ENCODE peak calls at places on chromosome 19, in seven cellular contexts. One of them, this sample, is unnamed.

GRCh38 chr19:13902993-13903555 is 2.8 kb downstream of the BRME1 start:
- DNase-seq in islet precursor cell: no peak
- DNase-seq in heart right ventricle: no peak
- DNase-seq in activated CD4-positive, alpha-beta T cell treated with anti-CD3 and anti-CD28 coated beads for 48 hours: peak; percentile 41
- DNase-seq in A549: no peak
- DNase-seq in BJ: no peak
- DNase-seq in NCI-H1048: no peak
- DNase-seq in this sample: peak; percentile 47

GRCh38 chr19:39473443-39473960 is 7.1 kb upstream of the TIMM50 start:
- DNase-seq in activated CD4-positive, alpha-beta T cell treated with anti-CD3 and anti-CD28 coated beads for 48 hours: no peak
- DNase-seq in heart right ventricle: no peak
- DNase-seq in BJ: no peak
- DNase-seq in islet precursor cell: no peak
- DNase-seq in NCI-H1048: no peak
- DNase-seq in A549: no peak
- DNase-seq in this sample: no peak

GRCh38 chr19:10995926-10996600 is 35.2 kb downstream of the SMARCA4 start:
- DNase-seq in activated CD4-positive, alpha-beta T cell treated with anti-CD3 and anti-CD28 coated beads for 48 hours: no peak
- DNase-seq in BJ: no peak
- DNase-seq in A549: no peak
- DNase-seq in NCI-H1048: no peak
- DNase-seq in islet precursor cell: no peak
- DNase-seq in heart right ventricle: no peak
- DNase-seq in this sample: no peak

GRCh38 chr19:17794412-17794730 is 567 bp upstream of the B3GNT3 start:
- DNase-seq in NCI-H1048: no peak
- DNase-seq in islet precursor cell: no peak
- DNase-seq in BJ: no peak
- DNase-seq in activated CD4-positive, alpha-beta T cell treated with anti-CD3 and anti-CD28 coated beads for 48 hours: no peak
- DNase-seq in A549: no peak
- DNase-seq in heart right ventricle: no peak
- DNase-seq in this sample: no peak

GRCh38 chr19:22622901-22623840 is 11.0 kb upstream of the ZNF492 start:
- DNase-seq in activated CD4-positive, alpha-beta T cell treated with anti-CD3 and anti-CD28 coated beads for 48 hours: peak; percentile 9
- DNase-seq in BJ: no peak
- DNase-seq in NCI-H1048: no peak
- DNase-seq in A549: no peak
- DNase-seq in heart right ventricle: peak; percentile 62
- DNase-seq in islet precursor cell: no peak
- DNase-seq in this sample: no peak

GRCh38 chr19:38142176-38143035 is 81.6 kb downstream of the DPF1 start:
- DNase-seq in activated CD4-positive, alpha-beta T cell treated with anti-CD3 and anti-CD28 coated beads for 48 hours: peak; percentile 72
- DNase-seq in heart right ventricle: peak; percentile 64
- DNase-seq in NCI-H1048: no peak
- DNase-seq in BJ: no peak
- DNase-seq in A549: peak; percentile 98
- DNase-seq in islet precursor cell: peak; percentile 82
- DNase-seq in this sample: peak; percentile 86

GRCh38 chr19:48351341-48351752 is 12.4 kb downstream of the TMEM143 start:
- DNase-seq in NCI-H1048: peak; percentile 44
- DNase-seq in BJ: no peak
- DNase-seq in heart right ventricle: peak; percentile 78
- DNase-seq in activated CD4-positive, alpha-beta T cell treated with anti-CD3 and anti-CD28 coated beads for 48 hours: peak; percentile 92
- DNase-seq in islet precursor cell: peak; percentile 89
- DNase-seq in A549: peak; percentile 89
- DNase-seq in this sample: peak; percentile 80

GRCh38 chr19:19542507-19542906 is 4.4 kb downstream of the CILP2 start:
- DNase-seq in islet precursor cell: no peak
- DNase-seq in NCI-H1048: no peak
- DNase-seq in heart right ventricle: no peak
- DNase-seq in BJ: no peak
- DNase-seq in A549: no peak
- DNase-seq in activated CD4-positive, alpha-beta T cell treated with anti-CD3 and anti-CD28 coated beads for 48 hours: no peak
- DNase-seq in this sample: no peak

GRCh38 chr19:1566392-1567115 is 1.6 kb downstream of the MEX3D start:
- DNase-seq in BJ: peak; percentile 19
- DNase-seq in A549: peak; percentile 50
- DNase-seq in activated CD4-positive, alpha-beta T cell treated with anti-CD3 and anti-CD28 coated beads for 48 hours: no peak
- DNase-seq in islet precursor cell: peak; percentile 89
- DNase-seq in NCI-H1048: peak; percentile 47
- DNase-seq in heart right ventricle: peak; percentile 54
- DNase-seq in this sample: peak; percentile 88

GRCh38 chr19:18304496-18305312 is 18.2 kb downstream of the LSM4 start:
- DNase-seq in islet precursor cell: peak; percentile 94
- DNase-seq in A549: no peak
- DNase-seq in BJ: no peak
- DNase-seq in NCI-H1048: no peak
- DNase-seq in activated CD4-positive, alpha-beta T cell treated with anti-CD3 and anti-CD28 coated beads for 48 hours: peak; percentile 90
- DNase-seq in heart right ventricle: peak; percentile 89
- DNase-seq in this sample: peak; percentile 86

GRCh38 chr19:49398001-49398615 is 10.1 kb downstream of the KASH5 start:
- DNase-seq in A549: no peak
- DNase-seq in islet precursor cell: no peak
- DNase-seq in NCI-H1048: no peak
- DNase-seq in BJ: no peak
- DNase-seq in heart right ventricle: no peak
- DNase-seq in activated CD4-positive, alpha-beta T cell treated with anti-CD3 and anti-CD28 coated beads for 48 hours: no peak
- DNase-seq in this sample: no peak

GRCh38 chr19:2083174-2083854 is 12.8 kb downstream of the MOB3A start:
- DNase-seq in NCI-H1048: no peak
- DNase-seq in BJ: no peak
- DNase-seq in islet precursor cell: no peak
- DNase-seq in heart right ventricle: no peak
- DNase-seq in activated CD4-positive, alpha-beta T cell treated with anti-CD3 and anti-CD28 coated beads for 48 hours: peak; percentile 74
- DNase-seq in A549: no peak
- DNase-seq in this sample: no peak

GRCh38 chr19:43525836-43526771 is 897 bp downstream of the ETHE1 start:
- DNase-seq in islet precursor cell: peak; percentile 72
- DNase-seq in activated CD4-positive, alpha-beta T cell treated with anti-CD3 and anti-CD28 coated beads for 48 hours: peak; percentile 60
- DNase-seq in NCI-H1048: no peak
- DNase-seq in heart right ventricle: no peak
- DNase-seq in BJ: no peak
- DNase-seq in A549: no peak
- DNase-seq in this sample: peak; percentile 13

GRCh38 chr19:18991468-18991867 is 41.8 kb downstream of the SUGP2 start:
- DNase-seq in BJ: no peak
- DNase-seq in A549: no peak
- DNase-seq in NCI-H1048: no peak
- DNase-seq in heart right ventricle: no peak
- DNase-seq in islet precursor cell: no peak
- DNase-seq in activated CD4-positive, alpha-beta T cell treated with anti-CD3 and anti-CD28 coated beads for 48 hours: no peak
- DNase-seq in this sample: no peak

GRCh38 chr19:16661480-16662034 is 618 bp downstream of the TMEM38A start:
- DNase-seq in A549: no peak
- DNase-seq in BJ: no peak
- DNase-seq in islet precursor cell: peak; percentile 55
- DNase-seq in NCI-H1048: no peak
- DNase-seq in activated CD4-positive, alpha-beta T cell treated with anti-CD3 and anti-CD28 coated beads for 48 hours: peak; percentile 11
- DNase-seq in heart right ventricle: peak; percentile 73
- DNase-seq in this sample: no peak

GRCh38 chr19:44607049-44607448 is 6.3 kb upstream of the IGSF23 start:
- DNase-seq in NCI-H1048: no peak
- DNase-seq in islet precursor cell: no peak
- DNase-seq in heart right ventricle: no peak
- DNase-seq in activated CD4-positive, alpha-beta T cell treated with anti-CD3 and anti-CD28 coated beads for 48 hours: no peak
- DNase-seq in A549: no peak
- DNase-seq in BJ: no peak
- DNase-seq in this sample: no peak

GRCh38 chr19:35122687-35123551 is 7.3 kb downstream of the FXYD3 start:
- DNase-seq in A549: no peak
- DNase-seq in NCI-H1048: no peak
- DNase-seq in activated CD4-positive, alpha-beta T cell treated with anti-CD3 and anti-CD28 coated beads for 48 hours: no peak
- DNase-seq in BJ: no peak
- DNase-seq in heart right ventricle: no peak
- DNase-seq in islet precursor cell: no peak
- DNase-seq in this sample: no peak

GRCh38 chr19:11168568-11168967 is 13.0 kb upstream of the SPC24 start:
- DNase-seq in NCI-H1048: no peak
- DNase-seq in heart right ventricle: no peak
- DNase-seq in A549: peak; percentile 49
- DNase-seq in islet precursor cell: no peak
- DNase-seq in activated CD4-positive, alpha-beta T cell treated with anti-CD3 and anti-CD28 coated beads for 48 hours: no peak
- DNase-seq in BJ: peak; percentile 95
- DNase-seq in this sample: no peak

GRCh38 chr19:58397533-58398037 is 2.1 kb downstream of the RNF225 start:
- DNase-seq in NCI-H1048: no peak
- DNase-seq in islet precursor cell: no peak
- DNase-seq in heart right ventricle: no peak
- DNase-seq in activated CD4-positive, alpha-beta T cell treated with anti-CD3 and anti-CD28 coated beads for 48 hours: no peak
- DNase-seq in BJ: no peak
- DNase-seq in A549: no peak
- DNase-seq in this sample: no peak

GRCh38 chr19:58181902-58182576 is 822 bp upstream of the ZNF274 start:
- DNase-seq in islet precursor cell: peak; percentile 59
- DNase-seq in NCI-H1048: peak; percentile 44
- DNase-seq in BJ: no peak
- DNase-seq in activated CD4-positive, alpha-beta T cell treated with anti-CD3 and anti-CD28 coated beads for 48 hours: peak; percentile 79
- DNase-seq in heart right ventricle: peak; percentile 30
- DNase-seq in A549: peak; percentile 41
- DNase-seq in this sample: peak; percentile 73

GRCh38 chr19:40718774-40719391 is 2.0 kb downstream of the ITPKC start:
- DNase-seq in heart right ventricle: peak; percentile 45
- DNase-seq in A549: peak; percentile 83
- DNase-seq in islet precursor cell: peak; percentile 89
- DNase-seq in activated CD4-positive, alpha-beta T cell treated with anti-CD3 and anti-CD28 coated beads for 48 hours: peak; percentile 18
- DNase-seq in NCI-H1048: no peak
- DNase-seq in BJ: no peak
- DNase-seq in this sample: peak; percentile 53

GRCh38 chr19:11612816-11613511 is 15.7 kb downstream of the ZNF627 start:
- DNase-seq in A549: no peak
- DNase-seq in BJ: no peak
- DNase-seq in NCI-H1048: no peak
- DNase-seq in islet precursor cell: no peak
- DNase-seq in activated CD4-positive, alpha-beta T cell treated with anti-CD3 and anti-CD28 coated beads for 48 hours: no peak
- DNase-seq in heart right ventricle: no peak
- DNase-seq in this sample: peak; percentile 71

GRCh38 chr19:609001-609340 is 19.3 kb downstream of the HCN2 start:
- DNase-seq in activated CD4-positive, alpha-beta T cell treated with anti-CD3 and anti-CD28 coated beads for 48 hours: no peak
- DNase-seq in islet precursor cell: peak; percentile 45
- DNase-seq in heart right ventricle: peak; percentile 62
- DNase-seq in NCI-H1048: no peak
- DNase-seq in BJ: no peak
- DNase-seq in A549: no peak
- DNase-seq in this sample: no peak

GRCh38 chr19:10431254-10431942 is 11.1 kb downstream of the PDE4A start:
- DNase-seq in islet precursor cell: peak; percentile 49
- DNase-seq in A549: no peak
- DNase-seq in activated CD4-positive, alpha-beta T cell treated with anti-CD3 and anti-CD28 coated beads for 48 hours: peak; percentile 50
- DNase-seq in NCI-H1048: no peak
- DNase-seq in BJ: no peak
- DNase-seq in heart right ventricle: no peak
- DNase-seq in this sample: peak; percentile 41

GRCh38 chr19:58227964-58228583 is 640 bp upstream of the ZNF544 start:
- DNase-seq in activated CD4-positive, alpha-beta T cell treated with anti-CD3 and anti-CD28 coated beads for 48 hours: no peak
- DNase-seq in BJ: no peak
- DNase-seq in heart right ventricle: no peak
- DNase-seq in NCI-H1048: no peak
- DNase-seq in islet precursor cell: no peak
- DNase-seq in A549: no peak
- DNase-seq in this sample: peak; percentile 25

GRCh38 chr19:47284324-47284899 is 9.7 kb downstream of the INAFM1 start:
- DNase-seq in activated CD4-positive, alpha-beta T cell treated with anti-CD3 and anti-CD28 coated beads for 48 hours: peak; percentile 38
- DNase-seq in heart right ventricle: no peak
- DNase-seq in BJ: no peak
- DNase-seq in islet precursor cell: no peak
- DNase-seq in A549: peak; percentile 50
- DNase-seq in NCI-H1048: peak; percentile 33
- DNase-seq in this sample: peak; percentile 61

GRCh38 chr19:38252935-38253691 is 3.1 kb downstream of the PPP1R14A start:
- DNase-seq in heart right ventricle: peak; percentile 69
- DNase-seq in BJ: no peak
- DNase-seq in A549: no peak
- DNase-seq in islet precursor cell: peak; percentile 71
- DNase-seq in NCI-H1048: no peak
- DNase-seq in activated CD4-positive, alpha-beta T cell treated with anti-CD3 and anti-CD28 coated beads for 48 hours: no peak
- DNase-seq in this sample: no peak

GRCh38 chr19:51034704-51035103 is at the start of gene KLK12:
- DNase-seq in heart right ventricle: no peak
- DNase-seq in A549: no peak
- DNase-seq in islet precursor cell: no peak
- DNase-seq in activated CD4-positive, alpha-beta T cell treated with anti-CD3 and anti-CD28 coated beads for 48 hours: no peak
- DNase-seq in NCI-H1048: no peak
- DNase-seq in BJ: no peak
- DNase-seq in this sample: no peak

GRCh38 chr19:30557212-30557611 is 185.0 kb downstream of the ZNF536 start:
- DNase-seq in heart right ventricle: no peak
- DNase-seq in A549: no peak
- DNase-seq in activated CD4-positive, alpha-beta T cell treated with anti-CD3 and anti-CD28 coated beads for 48 hours: no peak
- DNase-seq in BJ: no peak
- DNase-seq in islet precursor cell: peak; percentile 29
- DNase-seq in NCI-H1048: no peak
- DNase-seq in this sample: no peak

GRCh38 chr19:17080441-17080803 is 4.8 kb downstream of the MYO9B start:
- DNase-seq in NCI-H1048: no peak
- DNase-seq in A549: no peak
- DNase-seq in heart right ventricle: no peak
- DNase-seq in activated CD4-positive, alpha-beta T cell treated with anti-CD3 and anti-CD28 coated beads for 48 hours: no peak
- DNase-seq in BJ: no peak
- DNase-seq in islet precursor cell: no peak
- DNase-seq in this sample: no peak

GRCh38 chr19:3210347-3211017 is 14.0 kb upstream of the CELF5 start:
- DNase-seq in BJ: no peak
- DNase-seq in islet precursor cell: peak; percentile 83
- DNase-seq in NCI-H1048: no peak
- DNase-seq in activated CD4-positive, alpha-beta T cell treated with anti-CD3 and anti-CD28 coated beads for 48 hours: peak; percentile 83
- DNase-seq in heart right ventricle: peak; percentile 62
- DNase-seq in A549: peak; percentile 60
- DNase-seq in this sample: peak; percentile 54

GRCh38 chr19:45771331-45771933 is 2.4 kb upstream of the SIX5 start:
- DNase-seq in islet precursor cell: peak; percentile 56
- DNase-seq in A549: no peak
- DNase-seq in NCI-H1048: no peak
- DNase-seq in BJ: no peak
- DNase-seq in heart right ventricle: peak; percentile 31
- DNase-seq in activated CD4-positive, alpha-beta T cell treated with anti-CD3 and anti-CD28 coated beads for 48 hours: no peak
- DNase-seq in this sample: no peak

GRCh38 chr19:38250821-38251563 is 5.2 kb downstream of the PPP1R14A start:
- DNase-seq in BJ: no peak
- DNase-seq in A549: no peak
- DNase-seq in islet precursor cell: no peak
- DNase-seq in heart right ventricle: peak; percentile 88
- DNase-seq in NCI-H1048: no peak
- DNase-seq in activated CD4-positive, alpha-beta T cell treated with anti-CD3 and anti-CD28 coated beads for 48 hours: no peak
- DNase-seq in this sample: no peak

GRCh38 chr19:6457958-6458694 is 1.5 kb downstream of the SLC25A23 start:
- DNase-seq in activated CD4-positive, alpha-beta T cell treated with anti-CD3 and anti-CD28 coated beads for 48 hours: no peak
- DNase-seq in islet precursor cell: no peak
- DNase-seq in BJ: no peak
- DNase-seq in heart right ventricle: no peak
- DNase-seq in A549: no peak
- DNase-seq in NCI-H1048: no peak
- DNase-seq in this sample: no peak

GRCh38 chr19:22901431-22902130 is 69.5 kb downstream of the ZNF723 start:
- DNase-seq in activated CD4-positive, alpha-beta T cell treated with anti-CD3 and anti-CD28 coated beads for 48 hours: no peak
- DNase-seq in islet precursor cell: no peak
- DNase-seq in BJ: no peak
- DNase-seq in NCI-H1048: no peak
- DNase-seq in heart right ventricle: no peak
- DNase-seq in A549: no peak
- DNase-seq in this sample: no peak

This sample was measured in mesendoderm.